ENCODE peak calls at places on chromosomes 2 and 18, in six cellular contexts. V, Y, U, O, N and W are unnamed samples. For H3K27me3, the result is how much of the 10 kb centered on the place peaks cover.

GRCh38 chr2:231684314-231685223 is 23.8 kb upstream of the PTMA start:
- DNase-seq in V (no peak), Y (no peak), U (no peak), O (no peak), N (no peak), W (no peak)

GRCh38 chr2:200306969-200307811 is 697 bp downstream of the SPATS2L start:
- DNase-seq in V (peak), Y (no peak), U (peak), O (peak), N (no peak), W (peak)

GRCh38 chr2:30403592-30404353 is 43.3 kb upstream of the LCLAT1 start:
- DNase-seq in V (no peak), Y (no peak), U (no peak), O (no peak), N (no peak), W (no peak)

GRCh38 chr2:3611611-3612010 is 16.7 kb downstream of the COLEC11 start:
- DNase-seq in V (no peak), Y (peak), U (no peak), O (peak), N (no peak), W (peak)

GRCh38 chr2:121359937-121360565 is 75.0 kb upstream of the TFCP2L1 start:
- DNase-seq in V (peak), Y (no peak), U (no peak), O (no peak), N (no peak), W (no peak)

GRCh38 chr2:181399046-181399445 is 58.1 kb upstream of the ITGA4 start:
- DNase-seq in V (no peak), Y (no peak), U (no peak), O (no peak), N (no peak), W (no peak)

GRCh38 chr2:5798083-5798482 is 105.9 kb downstream of the SOX11 start:
- DNase-seq in V (no peak), Y (no peak), U (no peak), O (no peak), N (no peak), W (no peak)

GRCh38 chr2:25215948-25216679 is 47.7 kb upstream of the POMC start:
- DNase-seq in V (peak), Y (no peak), U (no peak), O (peak), N (no peak), W (peak)

GRCh38 chr2:162333968-162334367 is 10.0 kb upstream of the GCA start:
- DNase-seq in V (peak), Y (no peak), U (no peak), O (peak), N (no peak), W (peak)

GRCh38 chr2:54657664-54658083 is 65.8 kb upstream of the EML6 start:
- DNase-seq in V (peak), Y (no peak), U (peak), O (peak), N (peak), W (no peak)

GRCh38 chr2:118705032-118705431 is 142.4 kb downstream of the EN1 start:
- DNase-seq in V (no peak), Y (no peak), U (no peak), O (no peak), N (no peak), W (no peak)

GRCh38 chr2:237092920-237093781 is 7.5 kb downstream of the COPS8 start:
- DNase-seq in V (peak), Y (no peak), U (no peak), O (no peak), N (peak), W (no peak)

GRCh38 chr18:78543201-78543725 is 436.4 kb upstream of the SALL3 start:
- DNase-seq in V (no peak), Y (no peak), U (no peak), O (no peak), N (no peak), W (no peak)

GRCh38 chr2:112187805-112188596 is 49.8 kb downstream of the FBLN7 start:
- DNase-seq in V (peak), Y (no peak), U (peak), O (no peak), N (peak), W (no peak)

GRCh38 chr2:239469101-239469960 is 68.5 kb upstream of the HDAC4 start:
- DNase-seq in V (no peak), Y (peak), U (no peak), O (peak), N (no peak), W (peak)

GRCh38 chr2:54000524-54000923 is 29.7 kb upstream of the PSME4 start:
- DNase-seq in V (peak), Y (no peak), U (peak), O (no peak), N (no peak), W (no peak)

GRCh38 chr18:6132751-6133368 is 237.5 kb upstream of the TMEM200C start:
- DNase-seq in V (no peak), Y (no peak), U (no peak), O (no peak), N (no peak), W (no peak)

GRCh38 chr2:12715878-12716249 is 872 bp upstream of the TRIB2 start:
- DNase-seq in V (peak), Y (no peak), U (peak), O (peak), N (peak), W (no peak)

GRCh38 chr2:30709516-30709915 is 97.7 kb downstream of the CAPN13 start:
- DNase-seq in V (no peak), Y (peak), U (no peak), O (no peak), N (no peak), W (no peak)

GRCh38 chr2:11245322-11245721 is 90.1 kb downstream of the SLC66A3 start:
- DNase-seq in V (no peak), Y (no peak), U (no peak), O (no peak), N (no peak), W (no peak)

GRCh38 chr2:233831011-233831721 is 23.2 kb downstream of the HJURP start:
- DNase-seq in V (no peak), Y (peak), U (no peak), O (peak), N (no peak), W (no peak)

GRCh38 chr2:215749092-215749957 is 264.0 kb downstream of the MREG start:
- DNase-seq in V (no peak), Y (peak), U (no peak), O (no peak), N (no peak), W (peak)

GRCh38 chr2:73202156-73203054 is at the start of gene NOTO:
- DNase-seq in V (no peak), Y (no peak), U (no peak), O (no peak), N (no peak), W (peak)

GRCh38 chr2:80151651-80152050 is 152.9 kb downstream of the LRRTM1 start:
- DNase-seq in V (no peak), Y (no peak), U (no peak), O (no peak), N (no peak), W (no peak)

GRCh38 chr2:105917688-105918087 is 173.0 kb downstream of the NCK2 start:
- DNase-seq in V (no peak), Y (no peak), U (no peak), O (no peak), N (no peak), W (no peak)

GRCh38 chr18:14940738-14941137 is 192.8 kb downstream of the ANKRD30B start:
- DNase-seq in V (no peak), Y (no peak), U (no peak), O (no peak), N (no peak), W (no peak)

GRCh38 chr18:9742588-9743131 is 34.6 kb downstream of the RAB31 start:
- DNase-seq in V (peak), Y (no peak), U (no peak), O (no peak), N (no peak), W (no peak)

GRCh38 chr2:110126926-110127325 is 11.3 kb upstream of the MALL start:
- DNase-seq in V (no peak), Y (no peak), U (no peak), O (no peak), N (no peak), W (no peak)

GRCh38 chr18:33051397-33051796 is 278.6 kb upstream of the KLHL14 start:
- DNase-seq in V (peak), Y (no peak), U (no peak), O (peak), N (no peak), W (no peak)

DNA sequence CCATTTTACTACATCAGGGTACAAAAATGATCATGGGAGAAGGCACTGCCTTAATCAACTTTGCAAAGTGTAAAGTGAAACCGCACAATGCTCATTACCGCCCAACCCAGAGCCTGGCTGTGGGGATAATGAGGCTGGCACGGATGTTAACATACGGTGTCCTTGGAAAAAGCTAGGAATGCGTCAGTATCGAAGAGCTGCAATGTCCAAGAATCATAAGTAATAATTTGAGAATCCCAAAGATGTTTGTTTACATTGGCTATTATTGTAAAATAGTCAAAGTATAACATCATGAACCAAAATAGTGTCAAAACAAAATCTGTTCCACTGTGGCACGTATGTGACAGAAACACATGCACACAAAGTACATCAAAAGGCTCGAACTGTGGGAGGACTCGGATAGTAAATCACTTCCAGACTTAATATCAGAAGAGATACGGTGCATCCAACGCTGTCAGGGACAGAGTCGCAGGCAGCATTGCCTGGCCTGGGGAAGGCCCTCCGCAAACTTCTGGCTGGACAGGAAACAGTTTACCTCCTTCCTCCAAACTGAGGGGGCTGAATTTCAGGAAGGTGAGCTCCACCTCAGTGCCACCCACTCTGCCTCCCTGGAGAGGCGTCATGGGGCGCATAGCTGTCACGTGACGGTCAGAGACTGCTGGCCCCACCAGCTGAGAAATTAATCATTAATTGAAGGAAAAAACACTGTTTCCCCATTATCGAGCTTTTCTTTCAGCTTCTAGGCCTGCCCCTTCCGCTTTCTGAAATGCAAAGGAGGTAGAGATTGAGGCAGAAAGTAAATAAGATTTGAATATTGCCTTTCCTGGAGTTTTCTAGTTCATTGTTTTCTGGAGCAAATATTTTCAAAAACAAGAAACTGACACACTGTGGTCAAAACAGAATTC is 1.8 kb upstream of the ID2 start:
- DNase-seq in V (peak), Y (no peak), U (no peak), O (peak), N (peak), W (no peak)
- H3K27me3 ChIP-seq in V (under half), Y (under half), U (under half), O (under half), N (under half), W (under half)

DNA sequence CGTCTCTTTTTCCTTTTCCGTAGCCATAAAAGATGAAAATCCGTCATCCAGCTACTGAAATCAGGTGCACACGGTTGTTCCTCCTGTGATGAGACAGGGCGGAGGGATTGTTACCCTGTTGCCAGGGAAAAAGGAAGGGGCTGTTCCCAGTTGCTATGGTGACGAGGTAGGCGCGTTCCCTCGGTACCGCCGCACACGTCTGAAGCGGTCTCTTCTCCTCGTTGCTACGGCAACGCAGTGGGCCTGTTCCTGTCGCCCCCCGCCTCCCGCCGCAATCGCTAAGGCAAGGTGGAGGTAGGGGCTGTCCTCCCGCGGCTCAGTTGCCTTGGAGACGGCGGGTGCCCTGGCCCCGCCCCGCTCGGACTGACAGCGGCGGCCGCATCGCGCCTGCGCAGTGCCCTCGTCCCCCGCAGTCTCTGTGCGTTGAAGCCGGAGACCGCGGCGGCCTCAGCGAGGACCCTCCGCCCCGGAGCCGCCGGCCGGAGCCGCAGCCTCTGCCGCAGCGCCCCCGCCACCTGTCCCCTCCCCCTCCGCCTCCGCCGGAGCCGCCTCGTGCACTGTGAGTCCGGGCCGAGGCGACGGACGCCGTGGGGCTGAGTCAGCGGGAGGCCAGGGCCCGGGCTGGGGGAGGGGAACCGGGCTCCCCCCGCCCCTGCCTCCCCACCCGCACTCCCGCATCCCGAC is at the start of gene MAPRE3:
- DNase-seq in V (peak), Y (peak), U (peak), O (peak), N (peak), W (peak)
- TF ChIP-seq POLR2AphosphoS5 in V (no peak), Y (no peak), U (no peak), O (no peak), N (peak), W (no peak)

GRCh38 chr18:57353137-57353939 is 981 bp downstream of the ST8SIA3 start:
- DNase-seq in V (no peak), Y (no peak), U (no peak), O (no peak), N (no peak), W (peak)
- H3K27me3 ChIP-seq in V (under half), Y (under half), U (under half), O (under half), N (under half), W (under half)

DNA sequence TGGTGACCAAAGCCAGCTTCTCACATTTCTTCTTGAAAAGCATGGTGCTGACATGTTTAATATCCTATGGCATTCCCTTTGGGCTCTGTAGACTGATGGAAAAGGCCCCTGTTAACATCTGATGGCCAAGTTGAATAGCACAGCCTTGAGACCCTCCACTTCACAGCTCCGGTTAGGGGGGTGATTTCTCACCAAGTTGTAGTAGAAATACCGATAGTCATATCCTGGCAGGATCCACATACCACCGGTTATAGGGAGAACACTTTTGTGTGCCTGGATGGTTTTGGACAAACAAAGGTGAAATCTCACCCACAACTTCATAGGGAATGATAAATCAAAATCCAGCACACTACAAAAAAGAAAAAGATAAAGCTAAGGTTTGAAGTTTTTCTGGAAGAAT is 114.4 kb upstream of the LTBP1 start:
- DNase-seq in V (no peak), Y (no peak), U (no peak), O (no peak), N (no peak), W (no peak)
- TF ChIP-seq POLR2AphosphoS5 in V (no peak), Y (no peak), U (no peak), O (no peak), N (no peak), W (no peak)

DNA sequence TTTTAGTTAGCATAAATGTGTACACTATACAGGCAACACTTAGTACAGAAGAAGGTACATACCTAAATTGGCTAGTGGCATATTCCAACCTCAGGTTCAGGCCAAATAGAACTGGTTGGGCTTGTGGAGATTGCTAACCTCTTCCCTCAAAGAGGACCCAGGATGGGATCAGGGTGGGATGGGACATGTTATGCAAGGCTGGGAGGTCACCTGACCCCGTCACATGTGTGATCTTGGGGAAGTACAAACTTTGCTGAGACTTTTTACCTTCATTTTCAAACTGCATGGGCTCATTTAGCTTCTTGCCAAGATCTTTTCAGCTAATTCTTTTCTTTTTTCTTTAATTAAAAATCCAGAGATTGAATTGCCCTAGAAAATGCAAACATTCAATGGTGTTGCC is 36.9 kb downstream of the TMEM17 start:
- DNase-seq in V (no peak), Y (no peak), U (no peak), O (no peak), N (no peak), W (no peak)
- H3K27me3 ChIP-seq in V (under half), Y (under half), U (under half), O (under half), N (under half), W (under half)

GRCh38 chr18:63366270-63366990 is 576 bp downstream of the KDSR start:
- DNase-seq in V (peak), Y (peak), U (peak), O (peak), N (peak), W (peak)
- TF ChIP-seq POLR2AphosphoS5 in V (peak), Y (no peak), U (no peak), O (no peak), N (peak), W (peak)

DNA sequence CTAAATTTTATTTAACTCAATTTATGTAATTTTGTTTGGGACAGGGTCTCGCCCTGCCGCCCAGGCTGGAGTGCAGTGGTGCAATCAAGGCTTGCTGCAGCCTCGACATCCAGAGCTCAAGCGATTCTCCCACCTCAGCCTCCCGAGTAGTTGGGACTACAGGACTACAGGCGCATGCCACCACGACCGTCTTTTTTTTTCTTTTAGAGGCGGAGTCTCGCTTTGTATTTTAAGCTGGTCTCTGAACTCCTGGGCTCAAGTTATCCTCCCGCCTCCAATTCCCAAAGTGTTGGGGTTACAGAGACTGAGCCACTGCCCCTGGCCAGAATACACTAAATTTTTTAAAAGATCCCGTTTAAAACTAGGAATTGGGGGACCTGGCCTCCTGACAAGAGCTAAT is 18.5 kb downstream of the WNT10A start:
- DNase-seq in V (no peak), Y (no peak), U (no peak), O (no peak), N (no peak), W (no peak)
- H3K27me3 ChIP-seq in V (half or more), Y (half or more), U (under half), O (half or more), N (under half), W (under half)